ENCODE peak calls at places on chromosome 13, in nine cellular contexts. Y, G, R, Q, V, O, J, B and D are unnamed samples.

GRCh38 chr13:100540621-100541020 is 48.0 kb downstream of the GGACT start:
- DNase-seq in B (no peak), V (peak; percentile 71), Q (no peak), R (no peak), O (no peak), J (peak; percentile 29), Y (no peak), G (no peak), D (no peak)

GRCh38 chr13:76210262-76210661 is 574.1 kb downstream of the LMO7 start:
- DNase-seq in O (no peak), V (no peak), Y (no peak), J (no peak), B (no peak), R (no peak), Q (no peak), G (no peak), D (no peak)

GRCh38 chr13:107348931-107349330 is 781.0 kb upstream of the ARGLU1 start:
- DNase-seq in B (no peak), V (no peak), J (no peak), G (no peak), O (no peak), Q (no peak), R (no peak), Y (no peak), D (no peak)

GRCh38 chr13:113546571-113547247 is 37.8 kb upstream of the TFDP1 start:
- DNase-seq in B (peak; percentile 6), Q (no peak), Y (no peak), G (no peak), R (no peak), J (peak; percentile 45), O (no peak), V (no peak), D (no peak)

GRCh38 chr13:30877335-30877734 is 28.7 kb upstream of the MEDAG start:
- DNase-seq in Y (no peak), J (no peak), R (no peak), B (no peak), O (no peak), G (no peak), V (no peak), Q (no peak), D (no peak)

GRCh38 chr13:114281351-114282142 is at the start of gene UPF3A:
- DNase-seq in O (peak; percentile 83), R (peak; percentile 92), J (peak; percentile 94), V (peak; percentile 95), Y (peak; percentile 85), G (peak; percentile 93), B (peak; percentile 91), Q (peak; percentile 81), D (peak; percentile 89)

GRCh38 chr13:113901642-113902041 is 37.8 kb upstream of the GAS6 start:
- DNase-seq in J (no peak), R (no peak), B (no peak), V (peak; percentile 37), G (no peak), Q (no peak), O (no peak), Y (peak; percentile 14), D (peak; percentile 3)

GRCh38 chr13:57631607-57632275 is at the start of gene PCDH17:
- DNase-seq in Y (no peak), G (no peak), V (no peak), Q (no peak), O (no peak), R (peak; percentile 85), J (peak; percentile 76), B (peak; percentile 7), D (peak; percentile 34)

GRCh38 chr13:20134732-20135131 is 26.1 kb downstream of the GJA3 start:
- DNase-seq in V (peak; percentile 62), Y (no peak), O (no peak), Q (no peak), B (no peak), R (no peak), G (no peak), J (no peak), D (no peak)

GRCh38 chr13:65497265-65497664 is 1732.9 kb downstream of the PCDH9 start:
- DNase-seq in Q (peak; percentile 6), B (no peak), V (no peak), Y (no peak), O (no peak), R (no peak), J (no peak), G (no peak), D (no peak)

GRCh38 chr13:41284512-41285288 is 21.3 kb upstream of the MTRF1 start:
- DNase-seq in B (no peak), J (no peak), O (peak; percentile 73), G (no peak), V (no peak), Q (peak; percentile 48), Y (no peak), R (no peak), D (peak; percentile 35)

GRCh38 chr13:37616131-37616530 is 17.6 kb upstream of the POSTN start:
- DNase-seq in Y (no peak), R (no peak), O (no peak), J (no peak), B (no peak), Q (no peak), V (no peak), G (no peak), D (no peak)

GRCh38 chr13:49679244-49679643 is 12.0 kb downstream of the EBPL start:
- DNase-seq in Y (no peak), J (no peak), O (peak; percentile 39), Q (no peak), V (peak; percentile 11), B (no peak), R (no peak), G (no peak), D (peak; percentile 38)

GRCh38 chr13:97780486-97780885 is 173.0 kb upstream of the IPO5 start:
- DNase-seq in Y (no peak), R (no peak), V (no peak), J (no peak), O (no peak), G (no peak), Q (no peak), B (no peak), D (no peak)

GRCh38 chr13:51997641-51998330 is 13.5 kb downstream of the ATP7B start:
- DNase-seq in Q (no peak), O (peak; percentile 90), R (peak; percentile 63), B (no peak), G (no peak), V (no peak), Y (no peak), J (no peak), D (peak; percentile 44)

GRCh38 chr13:21138561-21138960 is 37.8 kb downstream of the SKA3 start:
- DNase-seq in V (no peak), Y (no peak), G (no peak), O (no peak), R (no peak), J (no peak), Q (no peak), B (no peak), D (no peak)

GRCh38 chr13:21142766-21143165 is 33.6 kb downstream of the SKA3 start:
- DNase-seq in G (no peak), B (no peak), V (no peak), Q (no peak), O (no peak), Y (no peak), J (no peak), R (no peak), D (no peak)

GRCh38 chr13:21134475-21134874 is 41.9 kb downstream of the SKA3 start:
- DNase-seq in B (no peak), J (no peak), V (no peak), R (no peak), Q (no peak), O (no peak), Y (no peak), G (no peak), D (no peak)

GRCh38 chr13:21137696-21138095 is 38.7 kb downstream of the SKA3 start:
- DNase-seq in G (no peak), B (no peak), V (no peak), Q (peak; percentile 59), R (no peak), O (peak; percentile 20), J (no peak), Y (no peak), D (no peak)

GRCh38 chr13:21139374-21139773 is 37.0 kb downstream of the SKA3 start:
- DNase-seq in G (no peak), O (no peak), V (no peak), J (no peak), B (peak; percentile 18), R (no peak), Y (no peak), Q (no peak), D (no peak)
- H3K4me3 ChIP-seq in G (peak overlapping the region; percentile 98), O (peak overlapping the region; percentile 93), V (peak overlapping the region; percentile 66), J (peak overlapping the region; percentile 100), B (peak overlapping the region; percentile 87), R (peak overlapping the region; percentile 97), Y (peak overlapping the region; percentile 65), Q (peak overlapping the region; percentile 90), D (peak overlapping the region; percentile 74)

DNA sequence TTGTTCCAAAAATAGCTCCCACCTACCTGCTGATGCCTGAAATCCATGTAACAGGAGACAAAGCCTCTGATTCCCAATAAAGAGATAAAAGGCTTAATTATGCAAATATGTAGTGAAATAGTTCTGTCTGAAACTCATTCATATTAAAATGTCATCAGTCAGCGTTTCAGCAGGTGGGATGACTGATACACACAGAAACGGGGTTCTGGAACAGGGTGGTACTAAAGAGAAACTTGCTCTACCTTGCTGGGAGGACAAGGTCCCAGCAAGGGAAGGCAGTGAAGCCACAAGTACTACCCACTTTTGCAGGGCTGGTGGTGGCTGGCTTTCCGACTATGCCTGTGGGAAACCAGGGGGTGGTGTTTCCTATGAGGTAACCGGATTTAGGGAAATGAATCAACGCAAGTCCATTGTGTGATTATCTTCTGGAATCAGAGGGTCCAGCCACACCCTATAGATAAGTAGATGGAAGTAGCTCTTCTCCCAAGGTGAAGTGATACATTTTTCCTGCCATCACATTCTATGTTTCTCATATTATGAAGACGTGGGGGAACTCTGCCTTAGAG is 76.3 kb downstream of the KL start:
- DNase-seq in Q (no peak), V (no peak), G (no peak), J (no peak), R (peak; percentile 27), B (no peak), O (no peak), Y (no peak), D (no peak)
- TF ChIP-seq POLR2AphosphoS5 in Q (no peak), V (no peak), G (no peak), J (no peak), R (no peak), B (no peak), O (no peak), Y (no peak), D (no peak)

DNA sequence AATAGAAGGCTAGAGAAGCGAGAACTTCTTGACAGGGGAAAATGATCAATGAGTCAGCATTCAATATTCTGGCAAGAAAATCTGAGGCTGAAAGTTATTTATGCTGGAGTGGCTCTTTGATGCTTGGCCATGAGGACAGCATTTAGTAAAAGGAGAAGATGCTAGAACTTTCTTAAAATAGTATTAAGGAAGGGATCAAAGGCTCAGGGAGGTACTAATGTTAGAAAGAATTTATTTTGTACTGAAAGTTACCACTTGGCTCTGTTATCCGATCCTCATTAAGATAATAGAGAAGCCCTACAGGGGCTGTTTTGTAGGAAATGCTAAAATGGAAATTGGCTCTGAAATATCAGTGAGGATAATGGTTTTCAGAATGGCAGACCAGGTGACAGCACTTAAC is 1774.6 kb upstream of the PCDH20 start:
- DNase-seq in O (no peak), Y (no peak), J (no peak), B (no peak), Q (no peak), R (no peak), V (no peak), G (no peak), D (no peak)
- H3K4me3 ChIP-seq in O (no peak overlapping the region), Y (no peak overlapping the region), J (no peak overlapping the region), B (no peak overlapping the region), Q (no peak overlapping the region), R (no peak overlapping the region), V (no peak overlapping the region), G (no peak overlapping the region), D (no peak overlapping the region)

GRCh38 chr13:86383561-86383960 is 584.3 kb upstream of the SLITRK6 start:
- DNase-seq in O (no peak), G (no peak), B (no peak), J (no peak), Q (no peak), Y (no peak), V (no peak), R (no peak), D (no peak)
- TF ChIP-seq POLR2AphosphoS5 in O (no peak), G (no peak), B (no peak), J (no peak), Q (no peak), Y (no peak), V (no peak), R (no peak), D (no peak)